ENCODE peak calls at places on chromosomes 3 and 15, in nine cellular contexts. O, P, R, F, C, B, K, A and T are unnamed samples.

GRCh38 chr3:127041933-127042332 is 59.0 kb downstream of the PLXNA1 start:
- DNase-seq in O (no peak), P (no peak), R (peak), F (no peak), C (no peak), B (no peak), K (no peak), A (no peak), T (no peak)

GRCh38 chr3:71441925-71442620 is 141.5 kb downstream of the FOXP1 start:
- DNase-seq in O (no peak), P (no peak), R (no peak), F (no peak), C (no peak), B (no peak), K (no peak), A (no peak), T (no peak)

GRCh38 chr3:167396075-167396474 is 16.0 kb upstream of the ZBBX start:
- DNase-seq in O (no peak), P (no peak), R (no peak), F (no peak), C (no peak), B (no peak), K (no peak), A (no peak), T (no peak)

GRCh38 chr3:39150803-39151631 is 2.4 kb downstream of the CSRNP1 start:
- DNase-seq in O (peak), P (peak), R (peak), F (peak), C (peak), B (peak), K (peak), A (peak), T (peak)

GRCh38 chr15:87841426-87841998 is 415.0 kb downstream of the NTRK3 start:
- DNase-seq in O (no peak), P (no peak), R (peak), F (no peak), C (no peak), B (no peak), K (no peak), A (no peak), T (no peak)

GRCh38 chr3:161413127-161413854 is 42.0 kb upstream of the SPTSSB start:
- DNase-seq in O (no peak), P (no peak), R (no peak), F (no peak), C (no peak), B (peak), K (no peak), A (no peak), T (no peak)

GRCh38 chr3:63142681-63143080 is 135.4 kb upstream of the SYNPR start:
- DNase-seq in O (no peak), P (no peak), R (no peak), F (no peak), C (no peak), B (no peak), K (no peak), A (no peak), T (no peak)

GRCh38 chr3:30521156-30521555 is 85.2 kb upstream of the TGFBR2 start:
- DNase-seq in O (no peak), P (no peak), R (no peak), F (no peak), C (no peak), B (no peak), K (no peak), A (no peak), T (no peak)

GRCh38 chr3:196120291-196120951 is 38.5 kb upstream of the TFRC start:
- DNase-seq in O (no peak), P (no peak), R (no peak), F (no peak), C (peak), B (peak), K (peak), A (no peak), T (no peak)

GRCh38 chr3:9884555-9885165 is 4.6 kb upstream of the CIDEC start:
- DNase-seq in O (peak), P (no peak), R (peak), F (no peak), C (peak), B (peak), K (no peak), A (no peak), T (no peak)

GRCh38 chr3:129039271-129040038 is 21.1 kb upstream of the GP9 start:
- DNase-seq in O (peak), P (no peak), R (peak), F (no peak), C (peak), B (no peak), K (peak), A (no peak), T (no peak)

GRCh38 chr3:132332082-132332964 is 15.1 kb downstream of the ACP3 start:
- DNase-seq in O (peak), P (no peak), R (peak), F (no peak), C (no peak), B (no peak), K (no peak), A (no peak), T (no peak)

GRCh38 chr15:29917600-29918597 is 95.6 kb upstream of the TJP1 start:
- DNase-seq in O (peak), P (peak), R (no peak), F (no peak), C (peak), B (no peak), K (no peak), A (no peak), T (no peak)

GRCh38 chr3:10023587-10024310 is 2.5 kb upstream of the FANCD2 start:
- DNase-seq in O (peak), P (peak), R (peak), F (peak), C (peak), B (peak), K (no peak), A (no peak), T (no peak)

GRCh38 chr3:45218578-45219390 is 7.3 kb downstream of the TMEM158 start:
- DNase-seq in O (peak), P (peak), R (peak), F (no peak), C (no peak), B (peak), K (no peak), A (no peak), T (no peak)

GRCh38 chr3:134709563-134710312 is 58.9 kb upstream of the KY start:
- DNase-seq in O (no peak), P (no peak), R (no peak), F (peak), C (no peak), B (no peak), K (peak), A (no peak), T (no peak)

GRCh38 chr3:178443634-178444033 is 92.6 kb upstream of the KCNMB2 start:
- DNase-seq in O (peak), P (no peak), R (no peak), F (no peak), C (no peak), B (peak), K (no peak), A (no peak), T (no peak)
- TF ChIP-seq CTCF in O (no peak), P (no peak), R (peak), F (no peak), C (no peak), B (peak), K (no peak), A (no peak), T (no peak)

GRCh38 chr15:90931737-90932659 is at the start of gene HDDC3:
- DNase-seq in O (peak), P (peak), R (peak), F (peak), C (peak), B (peak), K (peak), A (peak), T (peak)

GRCh38 chr15:90934256-90934948 is 683 bp upstream of the UNC45A start:
- DNase-seq in O (peak), P (peak), R (peak), F (peak), C (peak), B (peak), K (peak), A (peak), T (peak)

GRCh38 chr15:90933310-90933709 is 961 bp upstream of the HDDC3 start:
- DNase-seq in O (no peak), P (no peak), R (peak), F (no peak), C (no peak), B (no peak), K (no peak), A (no peak), T (no peak)

GRCh38 chr15:90930861-90931629 is 1.3 kb downstream of the HDDC3 start:
- DNase-seq in O (no peak), P (no peak), R (peak), F (no peak), C (no peak), B (no peak), K (no peak), A (no peak), T (no peak)

DNA sequence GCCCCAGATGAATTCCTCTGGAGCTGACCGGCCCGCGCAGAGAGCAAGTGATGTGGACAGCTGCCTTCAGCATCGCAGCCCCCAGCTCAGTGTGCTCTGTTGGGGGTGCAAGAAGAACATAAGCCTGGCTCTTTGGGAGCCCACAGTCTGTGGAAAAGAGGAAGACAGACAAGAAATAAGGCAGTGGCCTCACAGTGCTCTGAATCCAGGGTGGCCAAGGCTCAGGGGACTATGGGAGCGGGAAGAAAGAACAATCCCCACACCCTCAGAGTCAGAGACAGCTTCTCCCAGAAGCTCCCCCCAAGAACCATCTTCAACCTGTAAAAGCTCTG is 277 bp upstream of the HDDC3 start:
- DNase-seq in O (no peak), P (no peak), R (no peak), F (no peak), C (no peak), B (no peak), K (no peak), A (no peak), T (no peak)
- TF ChIP-seq CTCF in O (no peak), P (no peak), R (no peak), F (peak), C (no peak), B (no peak), K (no peak), A (peak), T (no peak)

DNA sequence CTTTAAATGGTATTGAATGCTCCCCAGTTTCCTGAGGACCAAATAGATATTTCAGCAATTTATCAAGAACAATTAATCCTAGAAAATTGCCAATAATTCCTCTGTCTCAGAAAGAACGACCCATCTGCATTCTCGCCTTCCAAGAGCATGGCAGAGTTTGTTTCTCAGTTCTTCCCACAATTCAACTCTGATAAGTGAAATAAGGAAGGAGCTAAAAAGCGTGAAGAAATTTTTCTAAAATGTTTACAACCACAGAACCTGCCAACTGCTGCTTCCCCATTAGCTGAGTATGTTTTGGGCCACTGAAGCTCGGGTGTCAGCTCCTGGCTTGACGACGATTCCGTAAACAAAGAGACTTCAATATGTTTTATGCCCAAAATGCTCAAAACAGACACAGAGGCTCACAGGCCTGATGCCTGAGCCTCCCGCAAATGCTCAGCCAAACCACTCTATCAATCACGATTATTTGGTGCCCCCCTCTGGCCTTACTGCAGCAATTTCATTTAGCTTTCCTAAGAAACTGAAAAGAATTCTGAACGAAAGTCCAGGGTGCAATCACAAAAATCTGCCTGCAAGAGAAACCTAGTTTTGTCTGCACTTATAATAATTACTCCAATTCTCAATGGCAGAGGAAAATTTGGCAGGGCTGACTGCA is 259.2 kb upstream of the CCDC54 start:
- DNase-seq in O (peak), P (peak), R (peak), F (peak), C (peak), B (peak), K (peak), A (no peak), T (peak)
- TF ChIP-seq CTCF in O (peak), P (peak), R (peak), F (peak), C (peak), B (peak), K (no peak), A (no peak), T (peak)

GRCh38 chr15:78619022-78619950 is 1.5 kb downstream of the CHRNA3 start:
- DNase-seq in O (no peak), P (no peak), R (peak), F (no peak), C (no peak), B (no peak), K (no peak), A (no peak), T (no peak)

GRCh38 chr15:78620839-78621421 is at the start of gene CHRNA3:
- DNase-seq in O (no peak), P (no peak), R (peak), F (peak), C (no peak), B (no peak), K (no peak), A (no peak), T (no peak)

GRCh38 chr15:78618490-78618934 is 2.3 kb downstream of the CHRNA3 start:
- DNase-seq in O (peak), P (peak), R (peak), F (peak), C (peak), B (peak), K (peak), A (peak), T (peak)

GRCh38 chr15:78621810-78622402 is 1.1 kb upstream of the CHRNA3 start:
- DNase-seq in O (no peak), P (no peak), R (peak), F (no peak), C (no peak), B (no peak), K (no peak), A (no peak), T (no peak)

DNA sequence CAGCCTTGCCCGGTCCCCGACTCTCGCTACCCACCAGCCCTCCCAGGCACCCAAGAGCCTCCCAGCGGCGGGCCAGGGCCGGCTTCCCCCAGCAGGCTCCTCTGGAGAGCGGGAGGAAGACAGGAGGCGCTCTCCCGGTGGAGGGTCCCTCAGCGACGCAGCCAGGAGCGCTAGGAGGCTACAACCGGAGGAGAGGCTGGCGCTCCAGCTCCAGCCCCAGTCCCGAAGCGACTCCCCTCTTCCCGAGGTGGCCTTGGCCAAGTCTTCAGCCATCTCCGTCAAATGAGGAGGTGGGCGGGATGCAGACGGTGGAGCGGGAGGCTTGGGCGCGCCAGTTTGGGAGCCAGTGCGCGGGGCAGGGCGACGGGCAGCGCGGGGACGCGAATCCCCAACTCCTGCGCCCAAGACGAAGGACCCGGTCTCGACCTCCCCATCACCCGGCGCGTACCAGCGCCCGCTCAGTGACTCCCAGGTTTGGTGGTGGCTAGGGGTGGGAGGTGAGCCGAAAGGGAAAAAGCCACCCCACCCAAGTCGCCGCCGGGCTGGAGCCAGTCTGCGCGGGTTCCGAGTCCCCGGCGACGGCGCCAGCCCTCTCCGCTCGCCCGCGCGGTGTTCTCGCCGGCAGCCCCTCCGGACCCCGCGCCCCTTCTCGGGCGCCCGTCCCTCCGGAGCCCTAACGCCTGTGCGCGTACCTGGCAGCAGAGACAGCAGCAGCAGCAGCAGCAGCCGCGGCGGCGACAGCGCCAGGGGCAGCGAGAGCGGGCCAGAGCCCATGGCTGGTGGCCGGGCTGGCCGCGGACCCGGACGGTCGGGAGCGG is 566 bp downstream of the CHRNA3 start:
- DNase-seq in O (no peak), P (no peak), R (peak), F (peak), C (peak), B (peak), K (no peak), A (no peak), T (peak)
- TF ChIP-seq CTCF in O (no peak), P (peak), R (no peak), F (no peak), C (peak), B (peak), K (no peak), A (no peak), T (no peak)

DNA sequence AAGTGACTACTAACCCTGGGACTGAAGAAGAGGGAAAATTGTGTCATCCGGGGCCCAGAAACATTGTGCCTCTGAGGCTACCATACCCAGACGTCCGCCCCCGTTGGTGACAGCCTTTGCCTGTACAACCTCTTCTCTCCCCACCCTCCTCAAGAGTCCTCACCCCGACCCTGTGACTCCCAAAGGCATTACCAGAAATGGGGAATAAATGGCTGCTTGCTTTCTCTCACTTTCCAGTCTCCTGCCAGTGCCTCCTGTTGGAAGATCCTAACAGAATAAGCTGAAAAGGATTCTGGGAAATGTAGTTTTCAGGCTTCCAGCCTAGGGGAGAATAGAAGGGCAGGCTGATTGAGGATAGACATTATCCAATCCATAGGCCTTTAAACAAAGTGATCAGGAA is 30.8 kb upstream of the SLC25A36 start:
- DNase-seq in O (no peak), P (no peak), R (no peak), F (no peak), C (peak), B (peak), K (no peak), A (no peak), T (no peak)
- TF ChIP-seq CTCF in O (peak), P (peak), R (no peak), F (no peak), C (peak), B (peak), K (no peak), A (no peak), T (no peak)

GRCh38 chr3:140276698-140277097 is 341.7 kb downstream of the CLSTN2 start:
- DNase-seq in O (peak), P (no peak), R (no peak), F (no peak), C (peak), B (peak), K (no peak), A (no peak), T (no peak)
- TF ChIP-seq CTCF in O (no peak), P (peak), R (peak), F (peak), C (peak), B (peak), K (no peak), A (no peak), T (no peak)